ENCODE peak calls at places on chromosome 9, in seven cellular contexts. Z, R, M, A, L, X and C are unnamed samples.

GRCh38 chr9:129273941-129274709 is 96.1 kb upstream of the IER5L start:
- DNase-seq in Z (peak), R (no peak), M (no peak), A (no peak), L (no peak), X (no peak), C (no peak)

GRCh38 chr9:69532359-69532758 is 139.8 kb downstream of the APBA1 start:
- DNase-seq in Z (peak), R (no peak), M (no peak), A (no peak), L (no peak), X (no peak), C (no peak)

GRCh38 chr9:98652302-98652701 is 56.4 kb downstream of the GABBR2 start:
- DNase-seq in Z (no peak), R (no peak), M (no peak), A (no peak), L (no peak), X (no peak), C (no peak)

GRCh38 chr9:121510766-121511555 is 11.3 kb upstream of the GGTA1 start:
- DNase-seq in Z (peak), R (no peak), M (no peak), A (no peak), L (no peak), X (no peak), C (no peak)

GRCh38 chr9:4883326-4883873 is 90.7 kb downstream of the RCL1 start:
- DNase-seq in Z (no peak), R (no peak), M (no peak), A (no peak), L (no peak), X (no peak), C (no peak)

GRCh38 chr9:29449294-29449693 is 1876.0 kb upstream of the C9orf72 start:
- DNase-seq in Z (no peak), R (no peak), M (no peak), A (no peak), L (no peak), X (no peak), C (no peak)

GRCh38 chr9:129178983-129179382 is 922 bp upstream of the IER5L start:
- DNase-seq in Z (no peak), R (no peak), M (peak), A (no peak), L (no peak), X (no peak), C (no peak)

GRCh38 chr9:93452710-93453046 is 703 bp downstream of the FAM120AOS start:
- DNase-seq in Z (peak), R (no peak), M (no peak), A (no peak), L (no peak), X (no peak), C (no peak)

GRCh38 chr9:12862596-12862995 is 87.8 kb downstream of the LURAP1L start:
- DNase-seq in Z (no peak), R (no peak), M (no peak), A (no peak), L (no peak), X (no peak), C (no peak)

GRCh38 chr9:83538172-83538889 is at the start of gene FRMD3:
- DNase-seq in Z (peak), R (peak), M (peak), A (no peak), L (no peak), X (peak), C (peak)

GRCh38 chr9:109855540-109855939 is 75.5 kb downstream of the PALM2AKAP2 start:
- DNase-seq in Z (no peak), R (no peak), M (no peak), A (no peak), L (no peak), X (no peak), C (no peak)

GRCh38 chr9:93427655-93428379 is 23.7 kb upstream of the FAM120A start:
- DNase-seq in Z (no peak), R (no peak), M (no peak), A (peak), L (no peak), X (peak), C (no peak)

GRCh38 chr9:121278535-121279169 is 10.7 kb downstream of the GSN start:
- DNase-seq in Z (peak), R (peak), M (no peak), A (peak), L (peak), X (no peak), C (no peak)

GRCh38 chr9:69276775-69277174 is 48.2 kb upstream of the ENTREP1 start:
- DNase-seq in Z (no peak), R (no peak), M (no peak), A (no peak), L (no peak), X (no peak), C (no peak)

GRCh38 chr9:70347046-70347445 is 67.4 kb downstream of the KLF9 start:
- DNase-seq in Z (no peak), R (no peak), M (no peak), A (no peak), L (no peak), X (no peak), C (no peak)

GRCh38 chr9:79896390-79896789 is 324.6 kb downstream of the TLE4 start:
- DNase-seq in Z (no peak), R (no peak), M (no peak), A (no peak), L (no peak), X (no peak), C (no peak)

GRCh38 chr9:131545003-131545785 is at the start of gene PRRT1B:
- DNase-seq in Z (peak), R (no peak), M (no peak), A (no peak), L (no peak), X (peak), C (no peak)

GRCh38 chr9:24881361-24881760 is 335.7 kb upstream of the IZUMO3 start:
- DNase-seq in Z (no peak), R (no peak), M (no peak), A (no peak), L (no peak), X (no peak), C (no peak)

GRCh38 chr9:26326473-26327044 is 566.0 kb downstream of the CAAP1 start:
- DNase-seq in Z (peak), R (peak), M (peak), A (no peak), L (peak), X (peak), C (no peak)

GRCh38 chr9:69174645-69175487 is 789 bp downstream of the TJP2 start:
- DNase-seq in Z (peak), R (peak), M (no peak), A (no peak), L (peak), X (peak), C (peak)

GRCh38 chr9:84397822-84398221 is 57.3 kb upstream of the SLC28A3 start:
- DNase-seq in Z (no peak), R (no peak), M (no peak), A (no peak), L (no peak), X (no peak), C (no peak)

GRCh38 chr9:127158995-127159801 is 36.8 kb upstream of the ANGPTL2 start:
- DNase-seq in Z (peak), R (no peak), M (peak), A (no peak), L (no peak), X (peak), C (no peak)

GRCh38 chr9:118976160-118976559 is 393.1 kb downstream of the BRINP1 start:
- DNase-seq in Z (no peak), R (no peak), M (no peak), A (no peak), L (no peak), X (no peak), C (no peak)

GRCh38 chr9:113129466-113129865 is 21.3 kb upstream of the SLC31A2 start:
- DNase-seq in Z (no peak), R (no peak), M (no peak), A (no peak), L (no peak), X (no peak), C (no peak)

GRCh38 chr9:76987594-76988200 is 31.8 kb upstream of the FOXB2 start:
- DNase-seq in Z (no peak), R (peak), M (peak), A (peak), L (peak), X (peak), C (no peak)

GRCh38 chr9:36091028-36091953 is 45.2 kb upstream of the GLIPR2 start:
- DNase-seq in Z (no peak), R (no peak), M (no peak), A (no peak), L (no peak), X (peak), C (no peak)

DNA sequence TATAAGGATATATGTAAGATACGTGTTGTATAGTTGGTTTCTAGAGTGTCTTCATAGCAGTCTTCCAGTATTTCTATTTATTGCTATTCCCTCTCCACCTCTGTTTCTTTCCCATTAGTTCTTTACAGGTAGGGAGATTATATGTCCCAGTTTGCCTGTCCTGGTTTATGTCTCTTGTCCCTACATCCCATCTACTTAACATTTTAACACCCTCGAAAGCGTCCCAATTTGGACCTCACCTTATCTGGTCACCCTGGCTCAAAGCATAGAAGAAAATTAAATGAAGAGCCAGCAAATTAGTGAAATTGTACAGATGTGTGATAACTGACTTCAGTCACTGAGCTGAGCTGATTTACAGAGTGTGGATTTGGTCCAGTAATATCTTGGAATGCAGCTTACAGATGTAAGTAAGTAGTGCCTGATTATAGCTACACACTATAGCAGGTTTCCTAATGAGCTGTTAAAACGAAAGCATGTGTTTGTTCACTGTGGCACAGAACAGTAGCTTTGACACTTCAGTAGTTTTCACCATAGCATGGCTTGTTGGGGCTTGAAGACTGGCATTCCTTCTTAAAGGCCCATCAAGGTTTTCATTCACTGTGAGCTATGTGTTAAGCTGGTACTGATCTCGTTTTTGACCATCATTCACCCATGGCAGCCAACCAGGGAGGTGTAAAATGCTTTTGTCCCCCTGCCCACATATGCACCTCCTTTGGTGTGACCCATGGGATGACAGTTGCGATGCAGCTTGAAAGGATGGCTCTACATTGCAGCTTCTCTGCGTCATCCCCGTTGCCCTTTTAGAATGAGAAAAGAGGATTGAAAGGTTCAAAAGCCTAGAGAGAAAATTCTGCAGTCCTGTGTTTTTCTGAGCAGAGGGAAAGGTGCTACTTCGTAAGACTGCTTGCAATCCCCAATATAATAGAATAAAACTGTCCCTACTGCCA is 192.1 kb upstream of the DMRT1 start:
- DNase-seq in Z (no peak), R (no peak), M (no peak), A (no peak), L (no peak), X (no peak), C (no peak)
- TF ChIP-seq TAF1 in Z (no peak), R (no peak), M (no peak), A (no peak), L (no peak), X (no peak), C (no peak)

DNA sequence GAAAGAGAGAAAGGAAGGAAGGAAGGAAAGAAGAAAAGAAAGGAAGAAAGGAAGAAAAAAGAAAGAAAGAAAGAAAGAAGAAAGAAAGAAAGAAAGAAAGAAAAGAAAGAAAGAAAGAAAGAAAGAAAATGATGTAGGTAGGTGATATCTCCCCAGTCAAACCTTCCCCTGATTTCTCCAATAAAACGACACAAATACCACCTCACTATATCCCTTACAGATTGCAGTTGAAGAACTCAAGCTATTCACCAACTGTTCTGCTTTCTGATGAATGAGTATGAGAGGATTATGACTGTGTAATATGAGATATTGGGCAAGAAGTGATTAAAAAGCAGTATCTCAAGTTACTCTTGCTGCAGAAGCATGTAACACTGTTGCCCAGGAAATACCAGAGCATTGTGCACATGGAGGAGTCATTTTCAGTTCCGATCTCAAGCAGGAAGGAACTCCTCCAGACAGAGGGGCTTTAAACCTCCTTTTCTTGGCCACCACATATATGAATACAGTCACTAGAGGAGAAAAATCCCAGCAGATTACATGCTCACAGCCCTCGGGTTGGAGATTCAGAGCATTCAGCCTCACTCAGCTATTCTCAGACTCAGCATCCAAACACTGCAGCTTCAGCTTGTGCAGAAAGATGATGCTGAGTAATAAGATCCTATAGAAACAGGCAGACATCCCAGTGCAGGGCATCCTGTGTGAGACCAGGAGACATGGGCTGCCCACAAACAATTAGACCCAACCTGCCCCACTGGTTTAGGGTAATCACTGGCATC is 61.4 kb downstream of the UGCG start:
- DNase-seq in Z (no peak), R (no peak), M (no peak), A (no peak), L (no peak), X (no peak), C (no peak)
- TF ChIP-seq POLR2AphosphoS5 in Z (peak), R (no peak), M (no peak), A (no peak), L (no peak), X (no peak), C (no peak)

GRCh38 chr9:133990366-133991210 is 1.5 kb downstream of the VAV2 start:
- DNase-seq in Z (peak), R (no peak), M (no peak), A (no peak), L (no peak), X (peak), C (no peak)
- TF ChIP-seq TAF1 in Z (peak), R (no peak), M (no peak), A (no peak), L (no peak), X (peak), C (no peak)

DNA sequence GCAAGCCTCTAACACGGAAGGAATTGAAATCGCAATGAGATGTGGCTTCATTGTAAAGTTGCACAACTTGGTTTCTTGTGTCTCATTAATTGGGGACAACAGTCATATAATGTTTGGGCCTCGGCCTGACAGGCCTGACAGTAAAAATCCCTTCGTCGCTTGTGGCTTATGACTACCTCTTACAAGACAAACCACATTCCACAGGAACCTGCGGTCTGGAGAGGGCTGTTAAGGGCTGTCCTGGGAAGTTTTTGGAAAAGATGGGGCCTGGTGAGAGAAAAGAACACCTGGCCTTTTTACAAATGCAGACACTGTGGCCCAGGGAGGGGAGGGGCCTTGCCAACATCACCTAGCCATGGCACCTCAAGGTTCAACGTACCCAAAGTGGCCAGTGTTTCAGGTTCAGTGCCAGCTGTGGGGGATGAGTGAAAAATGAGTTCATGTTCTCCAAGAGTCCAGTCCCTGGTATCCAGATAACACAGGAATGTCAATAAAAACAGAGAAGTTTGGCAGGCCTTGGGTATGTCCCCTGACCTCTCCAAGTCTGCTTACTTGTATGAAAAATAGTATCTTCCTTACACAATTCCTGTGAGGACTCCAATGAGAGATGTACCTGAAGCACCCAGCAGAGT is 22.2 kb downstream of the SHB start:
- DNase-seq in Z (no peak), R (no peak), M (no peak), A (no peak), L (no peak), X (peak), C (no peak)
- TF ChIP-seq POLR2AphosphoS5 in Z (no peak), R (no peak), M (no peak), A (no peak), L (no peak), X (no peak), C (no peak)

GRCh38 chr9:90526386-90526785 is 116.2 kb downstream of the DIRAS2 start:
- DNase-seq in Z (no peak), R (no peak), M (no peak), A (no peak), L (no peak), X (no peak), C (no peak)
- TF ChIP-seq TAF1 in Z (no peak), R (no peak), M (no peak), A (no peak), L (no peak), X (no peak), C (no peak)

GRCh38 chr9:33350310-33350709 is 52.1 kb downstream of the AQP7 start:
- DNase-seq in Z (no peak), R (no peak), M (no peak), A (no peak), L (no peak), X (no peak), C (no peak)
- TF ChIP-seq POLR2AphosphoS5 in Z (no peak), R (no peak), M (no peak), A (no peak), L (no peak), X (no peak), C (no peak)

GRCh38 chr9:211036-211435 is 3.6 kb upstream of the DOCK8 start:
- DNase-seq in Z (no peak), R (no peak), M (no peak), A (no peak), L (no peak), X (no peak), C (no peak)

GRCh38 chr9:211557-211956 is 3.1 kb upstream of the DOCK8 start:
- DNase-seq in Z (no peak), R (no peak), M (no peak), A (no peak), L (no peak), X (no peak), C (no peak)

GRCh38 chr9:215631-216155 is 1.0 kb downstream of the DOCK8 start:
- DNase-seq in Z (no peak), R (no peak), M (no peak), A (no peak), L (no peak), X (no peak), C (no peak)

GRCh38 chr9:212265-212664 is 2.4 kb upstream of the DOCK8 start:
- DNase-seq in Z (no peak), R (no peak), M (no peak), A (no peak), L (no peak), X (no peak), C (no peak)

DNA sequence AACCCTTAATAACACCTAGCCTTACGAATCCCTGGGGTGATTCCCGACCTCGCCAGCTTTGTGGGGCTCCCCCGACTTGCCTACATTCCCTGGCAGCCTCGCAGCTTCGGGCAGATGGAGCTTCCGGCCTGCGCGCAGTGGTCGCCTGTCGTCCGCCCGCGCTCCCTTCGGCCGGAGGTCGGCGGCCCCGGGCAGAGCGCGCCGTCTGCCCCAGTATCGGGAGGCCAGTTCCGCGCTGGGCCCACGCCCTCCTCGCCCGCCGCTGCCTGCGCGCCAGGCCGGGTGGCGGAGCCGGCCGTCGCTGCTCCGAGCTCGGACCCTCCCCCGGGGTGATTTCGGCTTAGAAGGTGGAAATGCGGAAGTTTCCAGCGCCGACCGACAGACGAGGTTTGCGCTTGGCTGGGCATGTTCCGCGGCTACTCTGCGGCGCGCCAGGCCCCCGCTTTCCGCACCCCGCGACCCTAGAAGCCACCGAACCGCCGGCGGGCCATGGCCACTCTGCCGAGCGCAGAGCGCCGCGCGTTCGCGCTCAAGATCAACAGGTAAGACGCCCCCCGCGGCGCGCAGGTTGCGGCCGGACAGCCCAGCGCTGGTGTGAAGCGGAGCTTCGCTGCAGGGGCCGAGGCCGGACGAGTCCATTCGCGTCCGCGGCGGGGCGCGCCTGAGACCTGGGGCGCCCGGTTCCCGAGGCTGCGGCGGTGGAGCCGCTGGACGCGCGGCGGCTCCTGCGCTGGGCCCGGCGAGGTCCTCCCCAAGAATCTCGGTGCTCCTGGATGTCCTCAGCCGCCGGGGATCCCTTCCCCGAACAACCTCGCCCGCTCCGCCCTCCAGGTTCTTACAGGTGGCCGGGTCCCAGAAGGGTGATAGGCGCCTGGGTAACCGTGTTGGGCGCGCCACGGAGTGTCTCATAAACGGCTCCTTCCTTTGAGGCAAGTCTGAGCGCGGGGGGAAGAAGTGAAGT is at the start of gene DOCK8:
- DNase-seq in Z (peak), R (peak), M (no peak), A (peak), L (no peak), X (peak), C (peak)
- TF ChIP-seq TAF1 in Z (no peak), R (peak), M (peak), A (peak), L (peak), X (peak), C (peak)